ENCODE peak calls at places on chromosome 6, in five cellular contexts. O, A, R, N and I are unnamed samples.

GRCh38 chr6:157462956-157463742 is 82.2 kb downstream of the ZDHHC14 start:
- DNase-seq in O (no peak), A (no peak), R (no peak), N (peak; percentile 56), I (no peak)

GRCh38 chr6:126268087-126268486 is 71.8 kb upstream of the CENPW start:
- DNase-seq in O (no peak), A (peak; percentile 23), R (no peak), N (no peak), I (no peak)

GRCh38 chr6:161303628-161304340 is 29.9 kb upstream of the AGPAT4 start:
- DNase-seq in O (no peak), A (peak; percentile 60), R (no peak), N (peak; percentile 70), I (peak; percentile 46)

GRCh38 chr6:112163295-112164257 is 76.2 kb downstream of the FAM229B start:
- DNase-seq in O (no peak), A (peak; percentile 55), R (peak; percentile 83), N (peak; percentile 64), I (peak; percentile 56)

GRCh38 chr6:150238294-150238693 is 95.5 kb downstream of the PPP1R14C start:
- DNase-seq in O (peak; percentile 78), A (no peak), R (no peak), N (peak; percentile 24), I (peak; percentile 27)

GRCh38 chr6:56956481-56956880 is 1.6 kb downstream of the BEND6 start:
- DNase-seq in O (no peak), A (no peak), R (no peak), N (no peak), I (no peak)

GRCh38 chr6:30781697-30782424 is 37.5 kb upstream of the IER3 start:
- DNase-seq in O (peak; percentile 97), A (peak; percentile 100), R (no peak), N (peak; percentile 99), I (peak; percentile 100)

GRCh38 chr6:10465633-10466499 is 51.0 kb upstream of the TFAP2A start:
- DNase-seq in O (no peak), A (peak; percentile 55), R (no peak), N (peak; percentile 75), I (peak; percentile 45)

GRCh38 chr6:119326291-119327005 is 23.1 kb downstream of the MAN1A1 start:
- DNase-seq in O (no peak), A (no peak), R (no peak), N (no peak), I (no peak)

GRCh38 chr6:141218583-141218982 is 914.1 kb upstream of the GJE1 start:
- DNase-seq in O (no peak), A (no peak), R (no peak), N (no peak), I (no peak)

GRCh38 chr6:107641500-107641931 is 151.6 kb downstream of the SOBP start:
- DNase-seq in O (no peak), A (no peak), R (no peak), N (peak; percentile 23), I (no peak)

GRCh38 chr6:112882381-112882780 is 535.3 kb downstream of the RFPL4B start:
- DNase-seq in O (no peak), A (no peak), R (no peak), N (no peak), I (peak; percentile 30)

GRCh38 chr6:40569162-40569920 is 17.8 kb downstream of the LRFN2 start:
- DNase-seq in O (no peak), A (no peak), R (no peak), N (no peak), I (no peak)

GRCh38 chr6:145756170-145756662 is 20.9 kb upstream of the EPM2A start:
- DNase-seq in O (no peak), A (peak; percentile 98), R (no peak), N (peak; percentile 53), I (peak; percentile 99)

GRCh38 chr6:158332237-158332636 is 20.0 kb downstream of the TULP4 start:
- DNase-seq in O (no peak), A (no peak), R (no peak), N (no peak), I (no peak)

GRCh38 chr6:20873425-20874190 is 339.4 kb downstream of the CDKAL1 start:
- DNase-seq in O (no peak), A (peak; percentile 64), R (no peak), N (peak; percentile 58), I (peak; percentile 50)

GRCh38 chr6:169904051-169904922 is 152.9 kb downstream of the ERMARD start:
- DNase-seq in O (no peak), A (no peak), R (no peak), N (no peak), I (no peak)

GRCh38 chr6:39812853-39813533 is 20.8 kb downstream of the DAAM2 start:
- DNase-seq in O (no peak), A (peak; percentile 42), R (no peak), N (no peak), I (peak; percentile 83)

GRCh38 chr6:93786474-93787330 is 367.3 kb upstream of the EPHA7 start:
- DNase-seq in O (no peak), A (peak; percentile 78), R (no peak), N (peak; percentile 14), I (no peak)
- H3K4me3 ChIP-seq in O (no peak overlapping the region), A (no peak overlapping the region), R (no peak overlapping the region), N (no peak overlapping the region), I (no peak overlapping the region)

DNA sequence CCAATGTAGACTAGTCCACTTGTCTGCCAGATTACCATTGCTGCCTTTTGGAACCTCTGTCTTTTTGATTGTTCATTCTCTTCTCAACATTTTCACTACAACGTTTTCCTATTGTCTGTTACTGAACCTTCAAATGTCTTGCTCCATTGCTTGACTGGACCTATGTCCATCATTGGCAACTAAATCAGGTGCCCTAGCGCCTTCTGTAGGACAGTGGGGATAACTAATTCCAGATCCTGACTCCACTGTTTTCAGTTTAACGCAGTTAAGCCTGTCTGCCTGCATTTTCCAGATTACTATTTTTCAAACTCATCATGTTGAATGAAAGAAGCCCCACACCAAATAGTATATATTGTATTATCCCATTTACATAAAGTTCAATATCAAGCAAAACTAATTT is 433.6 kb downstream of the RNF144B start:
- DNase-seq in O (no peak), A (no peak), R (no peak), N (no peak), I (no peak)
- TF ChIP-seq CTCF in O (no peak), A (no peak), R (no peak), N (no peak), I (no peak)

GRCh38 chr6:13342414-13343019 is 14.2 kb upstream of the TBC1D7 start:
- DNase-seq in O (no peak), A (no peak), R (no peak), N (no peak), I (no peak)

GRCh38 chr6:13348320-13349113 is 20.2 kb upstream of the TBC1D7 start:
- DNase-seq in O (no peak), A (no peak), R (no peak), N (no peak), I (no peak)

GRCh38 chr6:13351271-13351670 is 22.9 kb upstream of the TBC1D7 start:
- DNase-seq in O (no peak), A (no peak), R (no peak), N (no peak), I (no peak)

GRCh38 chr6:13349811-13350506 is 21.6 kb upstream of the TBC1D7 start:
- DNase-seq in O (no peak), A (no peak), R (no peak), N (no peak), I (no peak)

GRCh38 chr6:13346245-13346644 is 17.9 kb upstream of the TBC1D7 start:
- DNase-seq in O (no peak), A (no peak), R (no peak), N (no peak), I (no peak)
- H3K4me3 ChIP-seq in O (no peak overlapping the region), A (no peak overlapping the region), R (no peak overlapping the region), N (no peak overlapping the region), I (no peak overlapping the region)

GRCh38 chr6:91337967-91338366 is 751.1 kb upstream of the MAP3K7 start:
- DNase-seq in O (no peak), A (no peak), R (no peak), N (no peak), I (no peak)
- TF ChIP-seq CTCF in O (no peak), A (peak; percentile 27), R (no peak), N (peak; percentile 34), I (no peak)